ENCODE peak calls at places on chromosomes 3 and 15, in four cellular contexts. N is AG10803, S is endodermal cell, V is psoas muscle. K is an unnamed sample.

GRCh38 chr3:72343078-72343477 is 505.2 kb downstream of the SHQ1 start:
- DNase-seq in V (no peak), S (peak), N (peak), K (no peak)

GRCh38 chr15:27244047-27244446 is 273.1 kb downstream of the GABRG3 start:
- DNase-seq in V (no peak), S (no peak), N (no peak), K (peak)

GRCh38 chr3:182083112-182083511 is 371.4 kb downstream of the SOX2 start:
- DNase-seq in N (peak), S (no peak), V (no peak), K (no peak)

GRCh38 chr15:66114863-66115425 is 138.6 kb downstream of the MEGF11 start:
- DNase-seq in V (no peak), S (no peak), N (no peak), K (no peak)

GRCh38 chr3:131349946-131350347 is 31.6 kb upstream of the NUDT16 start:
- DNase-seq in S (no peak), N (peak), V (no peak), K (no peak)

GRCh38 chr3:114487502-114487901 is 193.7 kb downstream of the TIGIT start:
- DNase-seq in S (no peak), V (no peak), N (no peak), K (no peak)

GRCh38 chr3:133595341-133595740 is 21.9 kb downstream of the CDV3 start:
- DNase-seq in S (no peak), N (peak), V (no peak), K (no peak)

GRCh38 chr3:53049987-53050386 is 4.1 kb upstream of the SFMBT1 start:
- DNase-seq in N (no peak), S (no peak), V (no peak), K (no peak)

GRCh38 chr15:74997161-74997942 is 2.0 kb downstream of the SCAMP5 start:
- DNase-seq in N (no peak), V (no peak), S (no peak), K (no peak)

GRCh38 chr3:10116928-10117327 is 1.5 kb downstream of the BRK1 start:
- DNase-seq in S (no peak), N (no peak), V (no peak), K (no peak)
- H3K4me3 ChIP-seq in S (peak), N (peak), V (peak), K (peak)

DNA sequence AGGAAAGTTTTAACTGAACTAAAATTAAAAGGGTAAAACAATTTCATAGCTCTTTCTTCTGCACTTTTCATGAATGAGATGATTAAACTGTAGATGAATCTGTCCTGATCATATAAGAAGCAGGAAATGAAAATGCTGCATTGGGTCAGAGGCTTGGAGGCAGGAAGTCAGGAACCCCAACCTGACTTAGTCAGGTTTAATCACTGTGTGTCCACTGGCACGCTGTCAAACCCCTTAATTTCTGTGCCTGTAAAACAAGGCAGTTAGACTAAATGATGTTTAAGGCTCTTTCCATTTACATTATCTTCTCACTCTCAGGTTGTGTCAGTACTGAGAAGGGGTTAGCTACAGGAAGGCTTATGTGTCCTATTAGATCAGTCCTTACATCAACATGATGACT is 193.3 kb upstream of the TTC14 start:
- DNase-seq in V (no peak), N (no peak), S (no peak), K (no peak)
- H3K4me3 ChIP-seq in V (no peak), N (no peak), S (no peak), K (no peak)

DNA sequence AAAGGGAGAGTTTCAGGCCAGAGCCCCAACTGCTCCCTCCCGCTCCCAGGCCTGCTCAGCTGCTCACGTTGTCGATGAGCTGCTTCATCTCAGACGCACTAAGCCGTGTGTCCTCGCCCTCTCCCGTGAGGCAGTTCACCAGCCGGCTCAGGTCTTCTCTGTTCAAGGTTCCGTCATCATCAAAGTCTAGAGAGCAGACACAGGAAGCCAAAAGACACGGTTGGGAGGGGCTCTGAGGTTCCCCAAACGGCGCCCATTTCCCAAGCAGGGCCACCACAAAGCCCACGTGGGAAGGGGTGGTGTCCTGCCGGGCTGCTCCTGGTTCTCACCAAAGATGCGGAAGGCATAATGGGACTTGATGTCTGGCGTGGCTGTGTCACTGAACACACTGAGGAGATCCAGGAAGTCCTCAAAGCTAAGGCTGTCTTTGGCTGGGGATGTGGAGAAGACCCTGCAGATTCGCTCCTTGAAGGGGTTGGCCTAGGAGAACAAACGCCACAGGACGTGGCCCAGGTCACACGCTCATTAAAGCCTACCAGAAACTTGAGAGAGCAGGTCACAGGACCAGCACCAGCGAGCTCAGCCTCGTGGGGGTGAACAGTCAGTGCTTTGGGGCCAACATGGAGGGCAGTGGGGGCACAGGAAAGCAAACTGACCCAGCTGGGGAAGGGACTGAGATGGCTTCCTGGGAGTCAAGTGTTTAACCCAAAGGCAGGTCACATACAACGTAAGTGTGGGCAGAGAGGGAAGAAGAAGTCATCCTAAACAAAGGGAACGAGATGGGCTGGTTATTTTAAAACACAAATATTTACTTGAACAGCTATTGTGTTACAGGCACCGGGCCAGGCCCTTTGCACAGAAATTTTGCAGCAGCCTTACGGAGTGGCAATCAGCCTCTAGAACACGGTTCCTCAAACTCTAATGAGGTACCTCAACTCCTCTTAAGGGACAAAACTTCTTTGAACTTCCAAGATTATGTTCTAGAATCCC is 2.4 kb downstream of the CIB1 start:
- DNase-seq in V (no peak), S (no peak), N (no peak), K (peak)
- H3K4me3 ChIP-seq in V (no peak), S (no peak), N (no peak), K (peak)

DNA sequence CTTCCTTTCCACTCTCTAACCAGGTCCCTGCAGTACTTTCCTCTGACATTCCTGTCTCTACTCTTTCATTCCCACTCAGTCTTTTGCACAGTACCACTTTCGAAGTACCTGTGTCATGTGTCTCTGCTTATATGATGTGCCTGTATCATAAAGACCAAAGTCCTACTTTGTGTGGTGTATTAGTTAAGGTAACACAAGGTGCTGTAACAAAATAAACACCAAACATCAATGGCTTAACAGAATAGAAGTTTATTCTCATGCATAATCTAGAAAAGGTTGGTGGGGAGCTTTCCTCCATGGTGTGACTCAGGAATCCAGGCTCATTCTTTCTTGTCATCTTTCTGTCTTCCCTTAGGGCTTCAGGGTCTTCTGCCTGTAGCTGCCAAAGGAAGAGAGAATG is 3.3 kb downstream of the TMED3 start:
- DNase-seq in S (no peak), V (no peak), N (no peak), K (no peak)
- H3K4me3 ChIP-seq in S (no peak), V (no peak), N (no peak), K (no peak)

DNA sequence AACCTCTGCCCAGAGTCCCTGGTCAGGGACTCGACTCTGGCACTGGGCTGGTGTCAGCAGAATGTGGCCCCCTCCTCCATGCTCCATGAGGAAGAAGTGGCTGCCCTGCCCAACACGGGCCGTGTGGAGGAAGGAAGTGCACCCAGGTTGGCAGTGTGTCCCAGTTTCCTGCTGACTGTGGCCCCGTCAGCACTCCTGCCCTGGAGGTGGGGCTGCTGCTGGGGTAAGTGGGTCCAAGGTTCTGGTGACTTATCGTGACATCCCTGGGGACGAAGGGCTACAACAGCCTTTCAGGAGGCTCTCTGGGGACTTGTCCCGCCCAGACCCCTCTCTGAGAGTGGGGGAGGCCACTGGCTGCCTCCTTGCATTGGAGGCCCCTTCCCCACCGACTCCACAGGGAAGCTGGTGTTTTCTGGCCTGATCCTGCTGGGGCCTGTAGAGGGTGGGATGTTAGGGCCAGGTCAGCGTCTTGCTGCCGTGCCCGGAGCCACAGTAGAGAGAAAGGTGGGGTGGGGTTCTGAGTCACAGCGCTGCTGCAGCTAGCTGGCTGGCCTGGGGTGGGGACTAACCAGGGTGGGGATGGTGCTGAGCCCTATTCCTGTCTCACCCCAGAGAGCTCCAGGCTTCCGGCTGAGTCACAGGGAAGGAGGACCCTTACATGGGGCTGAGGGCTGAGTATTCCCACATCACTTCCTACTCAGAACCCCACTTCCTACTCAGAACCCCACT is 10.5 kb downstream of the SEMA4B start:
- DNase-seq in N (no peak), S (no peak), V (no peak), K (no peak)
- H3K4me3 ChIP-seq in N (no peak), S (no peak), V (no peak), K (no peak)

GRCh38 chr3:141386080-141386594 is 17.8 kb downstream of the ZBTB38 start:
- DNase-seq in V (no peak), N (no peak), S (no peak), K (no peak)
- H3K4me3 ChIP-seq in V (peak), N (peak), S (no peak), K (no peak)

GRCh38 chr3:170563712-170564423 is 22.0 kb downstream of the SLC7A14 start:
- DNase-seq in S (no peak), N (peak), V (no peak), K (peak)

GRCh38 chr3:170560296-170560695 is 25.6 kb downstream of the SLC7A14 start:
- DNase-seq in V (no peak), N (no peak), S (no peak), K (no peak)

GRCh38 chr3:170562080-170562479 is 23.8 kb downstream of the SLC7A14 start:
- DNase-seq in S (no peak), N (no peak), V (no peak), K (no peak)

GRCh38 chr3:170558417-170558816 is 27.5 kb downstream of the SLC7A14 start:
- DNase-seq in S (no peak), N (no peak), V (no peak), K (no peak)

DNA sequence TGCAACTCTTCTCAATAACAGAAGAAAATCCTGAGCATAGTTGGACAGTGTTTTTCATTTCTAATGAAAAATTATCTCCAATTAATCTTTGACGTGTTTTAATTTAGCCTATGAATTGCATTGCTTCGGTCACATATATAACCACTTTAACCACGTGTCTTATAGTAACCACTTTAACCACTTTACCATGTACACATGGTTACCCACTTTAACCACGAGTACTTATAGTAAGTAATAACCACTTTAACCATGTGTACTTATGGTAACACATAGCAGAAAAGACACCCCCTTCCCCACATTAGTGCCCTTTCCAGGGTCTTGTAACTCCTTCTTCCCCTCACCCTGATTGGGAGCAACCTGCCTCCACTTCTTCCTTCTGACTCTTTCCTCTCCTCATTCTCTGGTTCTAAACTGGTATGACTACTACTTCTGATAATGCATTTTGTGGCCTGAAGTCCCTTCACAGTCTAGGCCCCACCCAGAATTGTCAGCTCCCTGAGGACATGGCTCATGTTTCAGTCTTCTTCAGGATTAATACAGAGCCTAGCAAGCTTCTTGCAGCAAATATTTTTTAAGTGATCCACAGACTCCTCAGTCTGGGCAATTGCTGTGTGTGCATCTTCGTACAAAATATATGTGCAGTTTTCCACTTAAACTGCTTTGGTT is 25.0 kb downstream of the SLC7A14 start:
- DNase-seq in S (no peak), N (no peak), V (no peak), K (peak)
- H3K4me3 ChIP-seq in S (no peak), N (no peak), V (no peak), K (no peak)

DNA sequence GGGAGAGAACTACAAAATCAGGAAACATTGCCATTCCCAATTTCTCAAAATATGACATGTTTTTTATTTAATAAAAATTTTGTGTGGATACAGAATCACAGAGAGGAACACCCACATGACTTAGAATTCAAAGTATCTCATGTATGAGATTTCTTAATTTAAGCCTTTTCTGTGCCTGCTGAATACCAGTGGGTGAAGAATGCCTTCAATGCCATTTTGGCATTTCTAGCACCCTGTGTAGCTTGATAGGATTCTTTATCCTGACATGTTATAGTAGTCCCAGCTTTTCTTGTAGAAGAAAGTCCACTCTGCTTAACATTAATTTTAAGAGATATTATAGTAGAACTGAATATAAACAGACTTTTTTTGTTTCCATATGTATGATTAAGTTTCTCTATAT is 3.1 kb upstream of the SLMAP start:
- DNase-seq in N (no peak), S (no peak), V (no peak), K (no peak)
- H3K4me3 ChIP-seq in N (no peak), S (no peak), V (no peak), K (no peak)

GRCh38 chr3:174321549-174321948 is 537.6 kb upstream of the NAALADL2 start:
- DNase-seq in N (no peak), V (no peak), S (no peak), K (no peak)
- H3K4me3 ChIP-seq in N (no peak), V (no peak), S (no peak), K (no peak)

K was measured in Jurkat, Clone E6-1.